ENCODE peak calls at places on chromosomes 6 and 20, in six cellular contexts. B is HCT116, N is SK-N-SH, U is GM23248, M is Karpas-422, J is MM.1S. X is an unnamed sample.

GRCh38 chr6:42451595-42452170 is at the start of gene TRERF1:
- DNase-seq in B (peak; percentile 43), N (peak; percentile 72), U (peak; percentile 75), M (peak; percentile 99), J (peak; percentile 76), X (peak; percentile 73)

GRCh38 chr6:82097676-82098075 is 149.9 kb downstream of the IBTK start:
- DNase-seq in B (no peak), N (no peak), U (no peak), M (no peak), J (no peak), X (peak; percentile 62)

GRCh38 chr6:138528137-138528536 is 28.8 kb upstream of the NHSL1 start:
- DNase-seq in B (no peak), N (no peak), U (no peak), M (no peak), J (no peak), X (no peak)

GRCh38 chr20:56439784-56440291 is 27.8 kb downstream of the CASS4 start:
- DNase-seq in B (no peak), N (no peak), U (peak; percentile 99), M (no peak), J (no peak), X (no peak)

GRCh38 chr6:144947398-144947976 is 662.4 kb downstream of the UTRN start:
- DNase-seq in B (no peak), N (no peak), U (no peak), M (no peak), J (no peak), X (no peak)

GRCh38 chr6:157879873-157880254 is 56.8 kb downstream of the SNX9 start:
- DNase-seq in B (no peak), N (no peak), U (no peak), M (no peak), J (peak; percentile 6), X (no peak)

GRCh38 chr6:1416191-1416764 is 26.9 kb downstream of the FOXF2 start:
- DNase-seq in B (no peak), N (no peak), U (no peak), M (no peak), J (no peak), X (no peak)

GRCh38 chr20:38962898-38963484 is 847 bp downstream of the DHX35 start:
- DNase-seq in B (no peak), N (no peak), U (peak; percentile 25), M (peak; percentile 63), J (no peak), X (no peak)

GRCh38 chr20:47380481-47380880 is 24.0 kb upstream of the ZMYND8 start:
- DNase-seq in B (no peak), N (no peak), U (no peak), M (peak; percentile 34), J (no peak), X (no peak)

GRCh38 chr6:141848029-141848890 is 284.5 kb upstream of the GJE1 start:
- DNase-seq in B (no peak), N (no peak), U (peak; percentile 13), M (no peak), J (peak; percentile 33), X (peak; percentile 75)

GRCh38 chr6:125748534-125749111 is 809 bp upstream of the HEY2 start:
- DNase-seq in B (no peak), N (peak; percentile 36), U (peak; percentile 49), M (peak; percentile 49), J (no peak), X (peak; percentile 11)

GRCh38 chr6:147001621-147002020 is 202.6 kb upstream of the STXBP5 start:
- DNase-seq in B (no peak), N (no peak), U (peak; percentile 53), M (no peak), J (no peak), X (no peak)

GRCh38 chr6:24546432-24546831 is 51.7 kb downstream of the ALDH5A1 start:
- DNase-seq in B (no peak), N (no peak), U (no peak), M (no peak), J (no peak), X (no peak)

GRCh38 chr20:57437672-57438330 is 46.6 kb downstream of the RBM38 start:
- DNase-seq in B (no peak), N (no peak), U (no peak), M (no peak), J (no peak), X (no peak)

DNA sequence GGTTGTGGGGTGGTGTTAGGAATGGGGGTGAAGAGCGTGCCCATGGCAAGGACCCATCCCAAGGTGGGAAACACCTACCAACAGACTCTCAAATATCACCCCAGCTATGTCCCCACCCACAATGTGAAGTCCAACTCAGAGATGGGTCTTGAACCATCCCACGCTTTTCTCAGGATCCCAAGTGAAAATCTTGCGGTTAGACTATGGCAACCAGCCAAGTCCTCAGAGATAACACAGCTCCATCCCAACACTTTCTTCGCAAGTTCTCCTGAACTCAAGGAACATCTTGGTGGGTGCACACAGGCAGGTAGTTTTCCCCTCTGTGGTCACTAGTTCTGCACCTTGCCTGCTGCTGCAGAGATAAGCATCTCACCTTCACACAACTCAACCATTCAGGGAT is 116.0 kb downstream of the CDC5L start:
- DNase-seq in B (no peak), N (no peak), U (no peak), M (no peak), J (no peak), X (no peak)
- H3K9me2 ChIP-seq in B (no peaks in the 10 kb centered on the region), N (no peaks in the 10 kb centered on the region), U (no peaks in the 10 kb centered on the region), M (no peaks in the 10 kb centered on the region), J (no peaks in the 10 kb centered on the region), X (peaks cover 4% of the 10 kb centered on the region)

DNA sequence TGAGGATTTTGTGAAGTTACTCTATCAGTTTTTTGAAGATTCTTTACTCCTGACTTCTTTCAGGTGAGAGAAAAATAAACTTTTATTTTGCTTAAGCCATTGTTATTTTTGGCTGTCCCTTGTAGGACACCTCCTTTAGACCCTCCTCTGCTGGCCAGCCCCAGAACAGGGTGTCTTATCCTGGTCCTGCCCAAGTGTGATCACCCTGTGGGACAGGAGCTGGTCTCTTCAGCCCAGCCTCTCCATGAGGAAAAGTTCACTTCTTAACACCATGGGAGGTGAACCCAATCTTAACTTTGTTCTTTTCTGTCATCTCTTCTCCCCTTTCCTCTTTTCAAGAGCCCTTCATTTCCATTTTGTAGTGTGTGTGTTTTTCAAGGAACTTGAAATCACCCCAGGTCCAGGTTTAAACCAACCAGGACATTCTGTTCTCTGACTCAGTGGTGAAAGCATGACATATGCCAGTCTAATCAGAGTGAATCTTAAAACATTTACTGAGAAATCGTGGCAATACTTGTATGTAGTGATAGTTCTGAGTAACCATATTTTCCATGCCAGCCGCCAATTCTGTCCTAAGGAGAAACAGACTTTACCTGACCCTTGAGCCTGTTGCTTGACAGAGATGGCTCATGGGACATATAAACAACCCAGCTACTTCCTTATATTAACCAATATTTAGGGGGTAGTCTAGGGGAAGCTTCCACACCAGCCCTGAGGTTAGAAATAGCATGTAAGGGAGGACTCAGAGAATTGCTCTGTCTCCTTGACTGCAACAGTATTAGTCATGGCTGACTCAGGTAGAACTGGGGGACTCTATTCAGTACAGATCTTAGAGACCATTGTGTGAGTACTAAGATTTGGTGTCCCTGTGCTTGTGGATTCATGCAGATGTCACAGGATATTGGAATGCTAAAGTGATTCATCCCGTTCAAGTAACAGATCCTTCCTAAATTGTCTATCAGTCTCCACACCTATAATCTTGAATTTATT is 48.8 kb downstream of the FLRT3 start:
- DNase-seq in B (peak; percentile 72), N (no peak), U (peak; percentile 87), M (no peak), J (no peak), X (peak; percentile 99)
- H3K9ac ChIP-seq in B (no peak overlapping the region), N (no peak overlapping the region), U (peak overlapping the region; percentile 15), M (no peak overlapping the region), J (no peak overlapping the region), X (peak overlapping the region; percentile 83)

DNA sequence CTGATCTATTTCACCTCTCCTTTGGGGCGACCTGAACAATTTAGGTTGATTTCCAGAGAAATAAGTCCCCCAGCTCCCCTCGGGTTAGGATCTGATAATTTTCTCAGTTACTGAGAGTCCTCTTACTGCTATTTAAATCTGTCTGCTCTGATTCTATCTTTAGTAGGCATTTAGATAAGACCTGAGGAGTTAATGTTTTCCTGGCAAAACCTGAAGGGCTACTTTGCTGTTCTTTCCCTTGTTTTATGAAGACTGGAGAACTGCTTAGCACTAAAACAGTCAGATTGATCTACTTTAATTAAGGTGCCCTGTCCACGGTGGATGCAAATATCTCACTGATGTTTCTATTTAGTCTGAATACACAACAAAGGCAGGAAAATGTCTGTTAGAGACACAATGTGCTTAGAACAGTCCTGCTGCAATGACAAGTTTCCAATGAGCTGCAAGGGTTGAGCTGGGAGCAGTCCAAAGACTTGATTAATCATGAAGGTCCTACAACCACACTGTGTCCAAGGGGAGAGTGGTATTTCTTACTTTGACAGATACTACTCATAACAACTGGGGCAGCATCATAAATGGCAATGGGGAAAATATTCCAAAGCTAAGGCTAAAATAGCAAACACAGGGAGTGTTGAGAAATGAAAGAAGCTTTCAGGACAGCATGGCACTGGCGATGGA is 15.7 kb downstream of the ADTRP start:
- DNase-seq in B (no peak), N (no peak), U (peak; percentile 37), M (no peak), J (no peak), X (peak; percentile 6)
- H2AFZ ChIP-seq in B (no peak overlapping the region), N (no peak overlapping the region), U (no peak overlapping the region), M (no peak overlapping the region), J (no peak overlapping the region), X (no peak overlapping the region)

DNA sequence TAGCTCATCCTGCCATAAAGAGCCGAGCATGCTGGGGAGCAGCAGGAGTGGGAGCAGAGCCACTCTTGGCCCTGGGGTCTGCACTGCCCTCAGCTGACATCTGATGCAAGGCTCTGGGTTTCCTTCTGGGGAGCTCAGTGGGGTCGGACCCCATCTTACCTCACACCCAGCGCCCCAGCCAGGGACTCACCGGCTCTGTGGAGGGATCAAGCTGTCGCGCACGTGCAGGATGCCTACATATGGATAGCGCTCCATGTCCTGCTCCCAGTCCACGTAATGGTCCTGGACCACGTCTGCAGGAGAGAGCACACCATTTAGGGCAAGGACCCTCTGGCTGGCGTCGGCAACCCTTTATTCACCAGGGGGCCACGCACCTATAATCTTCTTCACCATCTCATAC is 12.2 kb downstream of the LEMD2 start:
- DNase-seq in B (no peak), N (no peak), U (no peak), M (no peak), J (no peak), X (no peak)
- H3K9me2 ChIP-seq in B (no peaks in the 10 kb centered on the region), N (no peaks in the 10 kb centered on the region), U (no peaks in the 10 kb centered on the region), M (no peaks in the 10 kb centered on the region), J (no peaks in the 10 kb centered on the region), X (no peaks in the 10 kb centered on the region)

DNA sequence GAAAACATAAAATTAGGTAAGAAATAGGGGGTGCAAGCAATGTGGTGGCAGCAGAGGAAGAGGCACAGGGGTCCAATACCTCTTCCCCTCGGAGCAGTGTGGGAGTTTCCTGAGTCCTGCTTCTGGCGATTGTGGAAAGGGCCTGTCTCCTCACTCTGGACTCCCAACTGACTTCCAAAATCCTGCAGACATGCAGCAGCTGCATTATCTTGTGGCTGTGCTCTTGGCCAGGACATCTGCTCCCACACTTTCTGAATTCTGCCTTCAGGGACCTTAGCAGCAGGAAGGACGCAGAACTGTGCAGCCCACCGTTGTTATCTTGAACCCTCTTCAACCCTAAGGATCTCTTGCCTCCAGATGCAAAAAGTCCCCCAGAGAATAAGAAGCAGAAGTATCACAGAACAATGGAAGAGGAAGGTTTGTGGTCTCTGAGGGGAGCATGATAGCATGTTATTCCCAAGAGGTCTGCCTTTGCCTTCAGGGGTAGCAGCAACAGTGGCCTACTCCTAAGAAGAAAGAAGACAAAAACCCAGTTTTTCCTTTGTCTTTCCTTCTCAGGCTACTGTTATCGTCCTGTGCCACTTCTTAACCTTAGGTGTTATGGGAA is 102.5 kb upstream of the EMILIN3 start:
- DNase-seq in B (no peak), N (no peak), U (no peak), M (peak; percentile 78), J (no peak), X (no peak)
- H3K9ac ChIP-seq in B (no peak overlapping the region), N (no peak overlapping the region), U (no peak overlapping the region), M (peak overlapping the region; percentile 42), J (no peak overlapping the region), X (no peak overlapping the region)

X was measured in PC-3.